ENCODE peak calls at places on chromosomes 2 and 18, in seven cellular contexts. H is small intestine; J is aorta; D is iPS DF 6.9; R is brain microvascular endothelial cell; K is CD8-positive, alpha-beta T cell; N is cardiac muscle cell. E is an unnamed sample.

GRCh38 chr2:76953733-76954347 is 568.3 kb downstream of the LRRTM4 start:
- DNase-seq in H (peak; percentile 42), J (no peak), D (peak; percentile 82), R (peak; percentile 11), K (no peak), N (peak; percentile 49), E (peak; percentile 1)

GRCh38 chr18:39846277-39846676 is 2108.8 kb upstream of the PIK3C3 start:
- DNase-seq in H (no peak), J (no peak), D (no peak), R (no peak), K (no peak), N (peak; percentile 82), E (no peak)

GRCh38 chr2:219358170-219359075 is 25.9 kb upstream of the RESP18 start:
- DNase-seq in H (no peak), J (no peak), D (no peak), R (no peak), K (no peak), N (no peak), E (no peak)

GRCh38 chr2:168541887-168542286 is 85.8 kb downstream of the CERS6 start:
- DNase-seq in H (no peak), J (no peak), D (no peak), R (no peak), K (no peak), N (no peak), E (no peak)

GRCh38 chr18:46916551-46917107 is 678 bp downstream of the PIAS2 start:
- DNase-seq in H (peak; percentile 38), J (peak; percentile 56), D (no peak), R (peak; percentile 11), K (peak; percentile 54), N (peak; percentile 47), E (no peak)

GRCh38 chr2:237227190-237227988 is 141.7 kb downstream of the COPS8 start:
- DNase-seq in H (no peak), J (no peak), D (no peak), R (peak; percentile 93), K (no peak), N (peak; percentile 92), E (peak; percentile 85)

GRCh38 chr18:4586729-4587128 is 131.6 kb upstream of the DLGAP1 start:
- DNase-seq in H (no peak), J (no peak), D (no peak), R (no peak), K (no peak), N (no peak), E (no peak)

GRCh38 chr2:240759454-240759853 is 60.6 kb downstream of the KIF1A start:
- DNase-seq in H (no peak), J (no peak), D (no peak), R (no peak), K (no peak), N (no peak), E (no peak)

GRCh38 chr2:237696471-237696870 is 69.1 kb downstream of the LRRFIP1 start:
- DNase-seq in H (peak; percentile 14), J (no peak), D (no peak), R (no peak), K (peak; percentile 47), N (no peak), E (no peak)

GRCh38 chr18:22387364-22387763 is 30.4 kb downstream of the CTAGE1 start:
- DNase-seq in H (no peak), J (no peak), D (no peak), R (no peak), K (no peak), N (no peak), E (no peak)

GRCh38 chr2:111634050-111634784 is 249.8 kb downstream of the ANAPC1 start:
- DNase-seq in H (no peak), J (no peak), D (no peak), R (no peak), K (no peak), N (peak; percentile 38), E (no peak)

GRCh38 chr2:176093145-176093888 is 796 bp downstream of the HOXD13 start:
- DNase-seq in H (no peak), J (peak; percentile 44), D (no peak), R (no peak), K (no peak), N (no peak), E (no peak)

GRCh38 chr2:72915076-72915906 is 2.0 kb upstream of the EMX1 start:
- DNase-seq in H (no peak), J (peak; percentile 23), D (no peak), R (no peak), K (no peak), N (no peak), E (no peak)
- H3K4me3 ChIP-seq in H (peak overlapping the region; percentile 63), J (peak overlapping the region; percentile 23), D (peak overlapping the region; percentile 36), R (no peak overlapping the region), K (peak overlapping the region; percentile 57), N (peak overlapping the region; percentile 21), E (no peak overlapping the region)

DNA sequence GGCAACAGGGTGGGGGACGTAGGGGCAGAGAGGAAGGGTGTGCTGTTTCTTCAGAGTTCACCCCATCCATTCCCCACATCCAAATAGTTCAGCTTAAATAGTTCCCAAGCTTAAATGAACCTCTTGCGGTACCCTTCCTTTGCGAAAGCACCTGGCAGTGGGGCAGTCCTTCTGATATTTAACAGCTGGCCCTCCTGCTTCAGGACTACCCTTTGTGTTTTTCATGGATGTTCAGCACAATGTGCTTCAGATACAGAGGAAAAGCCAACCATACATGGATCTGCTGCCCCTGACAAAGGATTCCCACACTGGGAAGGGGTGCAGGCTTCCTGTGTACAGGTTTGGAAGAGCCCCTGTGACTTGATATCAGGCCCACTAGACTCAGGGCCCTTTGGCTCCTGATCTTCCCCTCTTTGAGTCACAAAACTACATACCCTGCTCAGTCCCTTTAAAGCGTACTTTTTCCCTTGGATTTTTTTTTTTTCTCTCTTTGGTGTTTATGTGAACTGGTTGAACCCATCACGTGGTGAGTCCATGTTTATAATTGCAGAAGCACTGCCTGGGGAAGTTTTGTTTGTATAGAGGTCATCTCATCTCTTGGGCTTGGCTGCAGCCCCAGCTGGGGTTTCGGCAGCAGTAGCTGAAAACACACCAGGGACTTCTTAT is 45.3 kb upstream of the IGFBP5 start:
- DNase-seq in H (peak; percentile 1), J (no peak), D (no peak), R (no peak), K (no peak), N (peak; percentile 25), E (no peak)
- H3K4me3 ChIP-seq in H (no peak overlapping the region), J (no peak overlapping the region), D (no peak overlapping the region), R (no peak overlapping the region), K (no peak overlapping the region), N (no peak overlapping the region), E (no peak overlapping the region)

GRCh38 chr2:1736045-1736444 is 8.3 kb downstream of the PXDN start:
- DNase-seq in H (no peak), J (no peak), D (no peak), R (no peak), K (no peak), N (peak; percentile 70), E (peak; percentile 31)

GRCh38 chr2:1739322-1739957 is 4.9 kb downstream of the PXDN start:
- DNase-seq in H (no peak), J (no peak), D (no peak), R (no peak), K (no peak), N (no peak), E (no peak)

GRCh38 chr2:1738163-1738562 is 6.2 kb downstream of the PXDN start:
- DNase-seq in H (no peak), J (no peak), D (no peak), R (no peak), K (no peak), N (no peak), E (no peak)

GRCh38 chr2:1738646-1739302 is 5.5 kb downstream of the PXDN start:
- DNase-seq in H (no peak), J (no peak), D (no peak), R (no peak), K (no peak), N (no peak), E (no peak)

GRCh38 chr2:1736997-1737480 is 7.3 kb downstream of the PXDN start:
- DNase-seq in H (no peak), J (no peak), D (no peak), R (peak; percentile 85), K (no peak), N (peak; percentile 70), E (peak; percentile 77)
- H3K4me3 ChIP-seq in H (no peak overlapping the region), J (no peak overlapping the region), D (no peak overlapping the region), R (no peak overlapping the region), K (no peak overlapping the region), N (no peak overlapping the region), E (no peak overlapping the region)

DNA sequence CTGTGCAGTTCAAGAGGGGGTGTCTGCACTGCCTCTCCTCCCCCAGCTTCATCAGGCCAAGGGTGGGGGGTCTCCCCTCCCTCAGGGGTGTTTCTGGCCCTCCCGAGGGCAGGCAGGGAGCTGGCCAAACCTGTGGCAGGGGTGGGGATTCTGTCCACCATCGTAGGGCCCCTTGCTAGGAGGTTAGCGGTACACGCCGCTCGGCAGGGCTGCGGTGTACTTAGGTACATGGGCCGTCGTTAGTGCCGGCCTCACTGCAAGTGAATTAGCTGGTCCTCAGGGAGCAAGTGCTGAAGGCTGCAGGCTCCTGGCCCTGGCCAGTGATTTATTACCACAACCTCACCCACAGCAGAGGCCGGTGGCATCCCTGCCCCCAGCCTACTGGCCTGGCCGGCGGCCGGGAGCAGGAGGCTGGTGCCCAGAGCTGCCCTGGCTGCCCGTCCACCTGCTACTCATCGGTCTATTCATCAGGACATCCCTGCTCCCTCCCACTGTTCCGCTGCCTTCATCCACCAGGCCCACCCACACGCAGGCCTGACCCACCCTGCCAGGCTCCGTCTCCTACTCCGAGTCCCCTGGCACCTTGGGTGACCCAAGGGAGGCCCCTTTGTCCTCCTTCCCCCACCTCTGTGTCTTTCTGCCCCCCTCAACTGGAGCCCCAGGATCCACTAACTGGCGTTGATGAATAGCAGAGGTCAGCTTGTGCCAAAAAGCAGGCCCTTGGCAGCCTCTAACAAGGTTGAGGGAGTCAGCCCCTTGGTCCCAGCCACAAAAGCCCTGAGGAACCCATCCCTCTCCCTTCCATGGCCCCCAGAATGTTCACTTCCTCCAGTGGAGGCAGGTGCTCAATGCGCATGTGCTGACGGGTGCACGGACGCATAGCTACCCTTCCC is 19.5 kb upstream of the PTMA start:
- DNase-seq in H (no peak), J (no peak), D (no peak), R (no peak), K (no peak), N (no peak), E (no peak)
- H3K4me3 ChIP-seq in H (no peak overlapping the region), J (no peak overlapping the region), D (no peak overlapping the region), R (no peak overlapping the region), K (no peak overlapping the region), N (no peak overlapping the region), E (no peak overlapping the region)